ENCODE peak calls at places on chromosome X, in six cellular contexts. U, H, K, O, X and A are unnamed samples.

GRCh38 chrX:56994375-56995270 is 718 bp downstream of the SPIN3 start:
- DNase-seq in U (no peak), H (no peak), K (peak; percentile 14), O (no peak), X (no peak), A (no peak)

GRCh38 chrX:24260827-24261550 is 52.9 kb downstream of the SUPT20HL2 start:
- DNase-seq in U (no peak), H (no peak), K (peak; percentile 55), O (no peak), X (no peak), A (peak; percentile 60)

GRCh38 chrX:20265726-20266681 is 705 bp downstream of the RPS6KA3 start:
- DNase-seq in U (no peak), H (peak; percentile 19), K (peak; percentile 3), O (no peak), X (peak; percentile 15), A (peak; percentile 67)

GRCh38 chrX:151488677-151489076 is 74.8 kb upstream of the PASD1 start:
- DNase-seq in U (no peak), H (peak; percentile 18), K (no peak), O (peak; percentile 3), X (peak; percentile 25), A (peak; percentile 72)

GRCh38 chrX:41553688-41554087 is 106.5 kb downstream of the NYX start:
- DNase-seq in U (no peak), H (no peak), K (peak; percentile 1), O (no peak), X (no peak), A (no peak)

GRCh38 chrX:120315776-120316175 is 4.5 kb upstream of the TMEM255A start:
- DNase-seq in U (no peak), H (no peak), K (no peak), O (no peak), X (no peak), A (no peak)

GRCh38 chrX:53279296-53280237 is 1.8 kb downstream of the IQSEC2 start:
- DNase-seq in U (no peak), H (no peak), K (no peak), O (no peak), X (peak; percentile 40), A (no peak)

GRCh38 chrX:84160736-84161135 is 27.3 kb downstream of the RPS6KA6 start:
- DNase-seq in U (no peak), H (no peak), K (no peak), O (no peak), X (no peak), A (no peak)

GRCh38 chrX:15016051-15016450 is 142.8 kb downstream of the MOSPD2 start:
- DNase-seq in U (no peak), H (no peak), K (no peak), O (no peak), X (no peak), A (no peak)

GRCh38 chrX:130172127-130172834 is 519 bp downstream of the RAB33A start:
- DNase-seq in U (no peak), H (no peak), K (no peak), O (no peak), X (no peak), A (no peak)

GRCh38 chrX:18896680-18897544 is 87.0 kb downstream of the PHKA2 start:
- DNase-seq in U (no peak), H (no peak), K (no peak), O (no peak), X (no peak), A (no peak)

GRCh38 chrX:41730101-41730500 is 6.1 kb downstream of the GPR82 start:
- DNase-seq in U (no peak), H (no peak), K (no peak), O (no peak), X (no peak), A (no peak)

GRCh38 chrX:127762663-127763062 is 289.5 kb downstream of the ACTRT1 start:
- DNase-seq in U (no peak), H (no peak), K (no peak), O (no peak), X (no peak), A (no peak)

GRCh38 chrX:101078716-101079115 is at the start of gene TMEM35A:
- DNase-seq in U (no peak), H (no peak), K (peak; percentile 32), O (no peak), X (no peak), A (no peak)

GRCh38 chrX:48956728-48957414 is 536 bp downstream of the OTUD5 start:
- DNase-seq in U (no peak), H (no peak), K (peak; percentile 27), O (no peak), X (no peak), A (peak; percentile 39)

GRCh38 chrX:41391606-41392005 is 55.5 kb upstream of the NYX start:
- DNase-seq in U (no peak), H (no peak), K (no peak), O (no peak), X (no peak), A (no peak)

GRCh38 chrX:10615931-10616780 is 4.2 kb downstream of the MID1 start:
- DNase-seq in U (no peak), H (no peak), K (peak; percentile 66), O (no peak), X (peak; percentile 44), A (peak; percentile 43)
- TF ChIP-seq MYC in U (no peak), H (no peak), K (no peak), O (no peak), X (no peak), A (no peak)

DNA sequence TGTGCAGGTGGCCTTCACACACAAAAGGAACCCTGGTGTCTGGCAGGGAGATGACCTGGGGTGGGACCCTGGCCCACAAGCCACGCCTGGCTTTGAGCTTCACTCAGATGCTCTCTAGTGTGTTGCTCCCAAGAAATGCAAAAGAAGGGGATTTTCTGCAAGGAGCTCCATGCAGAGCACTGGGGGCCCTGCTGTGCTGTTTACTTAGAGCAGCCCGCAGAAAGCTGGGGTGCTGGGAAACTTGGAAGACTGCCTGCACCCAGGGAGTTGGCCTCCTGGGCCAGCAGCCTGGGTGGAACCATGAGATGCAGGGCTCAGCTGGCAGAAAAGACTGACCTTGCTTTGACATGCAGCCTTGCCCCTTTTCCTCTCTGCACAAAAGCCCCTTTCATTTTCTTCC is 613.1 kb downstream of the BCOR start:
- DNase-seq in U (no peak), H (no peak), K (no peak), O (no peak), X (no peak), A (no peak)
- TF ChIP-seq MYC in U (no peak), H (no peak), K (no peak), O (no peak), X (no peak), A (no peak)

GRCh38 chrX:118872102-118872566 is 48.5 kb downstream of the ZCCHC12 start:
- DNase-seq in U (no peak), H (no peak), K (no peak), O (no peak), X (no peak), A (no peak)
- TF ChIP-seq MYC in U (no peak), H (no peak), K (no peak), O (no peak), X (no peak), A (no peak)

DNA sequence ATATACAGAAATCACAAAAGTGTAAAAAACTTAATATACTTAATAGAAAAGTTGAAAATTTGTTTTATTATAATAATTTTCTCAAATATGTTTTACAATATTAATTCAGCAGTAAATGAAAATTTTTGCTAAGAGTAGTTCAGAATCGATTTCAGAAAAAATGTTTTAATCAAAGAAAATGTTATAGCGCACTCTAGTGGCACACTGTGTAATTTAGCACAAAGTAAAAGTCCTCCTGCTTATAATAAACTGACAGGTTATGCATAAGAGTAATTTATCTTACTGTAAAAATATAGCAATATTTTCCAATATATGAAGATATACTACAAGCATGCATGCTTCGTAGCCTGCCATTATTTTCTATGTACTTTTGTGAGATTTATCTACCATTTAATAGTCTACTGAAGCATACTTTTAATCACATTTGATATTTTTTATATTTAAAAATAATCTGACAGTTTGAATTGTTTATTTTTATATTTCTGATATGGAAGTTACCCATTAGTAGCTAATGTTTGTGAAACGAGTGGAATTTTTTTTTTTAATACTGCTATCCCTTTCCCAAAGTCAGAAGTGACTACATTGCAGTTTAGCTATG is 217.9 kb upstream of the KLHL4 start:
- DNase-seq in U (no peak), H (no peak), K (peak; percentile 12), O (peak; percentile 0), X (peak; percentile 7), A (peak; percentile 20)
- TF ChIP-seq MYC in U (no peak), H (no peak), K (no peak), O (no peak), X (no peak), A (no peak)

GRCh38 chrX:149841929-149842328 is 39.1 kb upstream of the MAGEA8 start:
- DNase-seq in U (no peak), H (no peak), K (no peak), O (no peak), X (no peak), A (no peak)

GRCh38 chrX:149848855-149849254 is 32.1 kb upstream of the MAGEA8 start:
- DNase-seq in U (no peak), H (no peak), K (no peak), O (no peak), X (peak; percentile 51), A (no peak)

GRCh38 chrX:149849787-149850186 is 31.2 kb upstream of the MAGEA8 start:
- DNase-seq in U (no peak), H (no peak), K (no peak), O (no peak), X (no peak), A (no peak)

GRCh38 chrX:149845385-149845784 is 35.6 kb upstream of the MAGEA8 start:
- DNase-seq in U (no peak), H (no peak), K (no peak), O (no peak), X (no peak), A (no peak)

DNA sequence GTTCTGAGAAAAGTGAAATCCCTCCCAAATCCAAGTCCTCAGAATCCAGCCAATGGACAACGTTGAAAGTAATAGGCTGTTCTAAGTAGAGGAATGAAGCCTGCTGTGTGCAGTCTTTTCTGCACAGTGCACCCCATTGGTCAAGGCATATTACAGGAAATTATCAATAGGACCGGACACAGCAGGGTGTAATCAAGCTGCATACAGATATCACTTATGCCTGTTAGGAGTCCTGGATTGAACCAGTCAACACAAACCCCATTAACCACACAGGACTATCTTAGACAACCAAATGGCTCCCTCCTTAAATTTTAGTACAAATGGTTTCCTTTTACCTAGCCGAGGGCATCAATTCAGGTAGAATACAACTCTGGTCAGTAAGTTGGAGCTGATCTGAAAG is 34.2 kb upstream of the MAGEA8 start:
- DNase-seq in U (no peak), H (no peak), K (no peak), O (no peak), X (no peak), A (no peak)
- TF ChIP-seq MYC in U (no peak), H (no peak), K (no peak), O (no peak), X (no peak), A (no peak)